ENCODE peak calls at places on chromosome 9, in four cellular contexts. U is suprapubic skin, J is breast epithelium, D is testis. I is an unnamed sample.

GRCh38 chr9:4781408-4781807 is 11.3 kb upstream of the RCL1 start:
- DNase-seq in U (no peak), J (no peak), D (no peak), I (no peak)

GRCh38 chr9:87834357-87834756 is 48.3 kb upstream of the SPATA31E1 start:
- DNase-seq in U (no peak), J (no peak), D (no peak), I (no peak)

GRCh38 chr9:93306579-93307091 is 122.7 kb downstream of the WNK2 start:
- DNase-seq in U (peak; percentile 29), J (peak; percentile 12), D (no peak), I (no peak)

GRCh38 chr9:93826209-93826608 is 128.9 kb downstream of the BARX1 start:
- DNase-seq in U (peak; percentile 46), J (no peak), D (peak; percentile 62), I (no peak)

GRCh38 chr9:117035546-117035945 is 348.4 kb downstream of the TRIM32 start:
- DNase-seq in U (no peak), J (no peak), D (no peak), I (no peak)

GRCh38 chr9:5853005-5853404 is 20.1 kb upstream of the ERMP1 start:
- DNase-seq in U (no peak), J (no peak), D (no peak), I (no peak)

GRCh38 chr9:69549310-69550202 is 122.6 kb downstream of the APBA1 start:
- DNase-seq in U (no peak), J (no peak), D (peak; percentile 44), I (peak; percentile 45)

GRCh38 chr9:96025995-96026572 is 150.6 kb downstream of the ERCC6L2 start:
- DNase-seq in U (no peak), J (no peak), D (peak; percentile 53), I (no peak)

GRCh38 chr9:108784128-108784490 is 71.7 kb downstream of the ACTL7B start:
- DNase-seq in U (no peak), J (no peak), D (no peak), I (no peak)

GRCh38 chr9:77876091-77876490 is 155.5 kb downstream of the GNAQ start:
- DNase-seq in U (no peak), J (no peak), D (peak; percentile 23), I (peak; percentile 32)

GRCh38 chr9:37986771-37987258 is 82.2 kb downstream of the SHB start:
- DNase-seq in U (no peak), J (no peak), D (no peak), I (no peak)

GRCh38 chr9:87497604-87498045 is at the start of gene DAPK1:
- DNase-seq in U (no peak), J (no peak), D (peak; percentile 79), I (no peak)

GRCh38 chr9:109418827-109419226 is 79.3 kb downstream of the PTPN3 start:
- DNase-seq in U (no peak), J (no peak), D (no peak), I (no peak)

GRCh38 chr9:89021154-89021803 is 30.0 kb downstream of the S1PR3 start:
- DNase-seq in U (peak; percentile 75), J (peak; percentile 70), D (peak; percentile 69), I (peak; percentile 84)

GRCh38 chr9:86022687-86023266 is 76.6 kb downstream of the GOLM1 start:
- DNase-seq in U (no peak), J (no peak), D (no peak), I (no peak)

GRCh38 chr9:99368341-99369326 is 146.6 kb downstream of the SEC61B start:
- DNase-seq in U (no peak), J (no peak), D (peak; percentile 57), I (no peak)

GRCh38 chr9:18745710-18746109 is 271.8 kb downstream of the ADAMTSL1 start:
- DNase-seq in U (no peak), J (no peak), D (no peak), I (no peak)

GRCh38 chr9:6845128-6845826 is 87.5 kb downstream of the KDM4C start:
- DNase-seq in U (no peak), J (no peak), D (no peak), I (no peak)

GRCh38 chr9:103319979-103320378 is 324.8 kb downstream of the CYLC2 start:
- DNase-seq in U (no peak), J (no peak), D (no peak), I (no peak)

GRCh38 chr9:92463989-92464388 is 18.3 kb downstream of the ASPN start:
- DNase-seq in U (no peak), J (no peak), D (no peak), I (peak; percentile 19)

GRCh38 chr9:99231708-99232107 is 9.6 kb downstream of the SEC61B start:
- DNase-seq in U (no peak), J (no peak), D (no peak), I (no peak)

GRCh38 chr9:3525088-3525835 is 539 bp downstream of the RFX3 start:
- DNase-seq in U (no peak), J (no peak), D (no peak), I (no peak)

GRCh38 chr9:117574099-117574498 is 130.1 kb upstream of the TLR4 start:
- DNase-seq in U (no peak), J (no peak), D (no peak), I (no peak)

GRCh38 chr9:90020277-90020871 is 415.6 kb downstream of the GADD45G start:
- DNase-seq in U (no peak), J (no peak), D (no peak), I (no peak)

GRCh38 chr9:105244274-105244995 is at the start of gene SLC44A1:
- DNase-seq in U (peak; percentile 98), J (peak; percentile 96), D (peak; percentile 97), I (peak; percentile 93)

GRCh38 chr9:125747053-125747764 is at the start of gene PBX3:
- DNase-seq in U (peak; percentile 74), J (peak; percentile 32), D (peak; percentile 58), I (peak; percentile 56)

GRCh38 chr9:125748511-125749099 is 1.4 kb downstream of the PBX3 start:
- DNase-seq in U (no peak), J (no peak), D (peak; percentile 36), I (peak; percentile 49)

GRCh38 chr9:125746774-125747052 is 460 bp upstream of the PBX3 start:
- DNase-seq in U (no peak), J (no peak), D (no peak), I (no peak)

GRCh38 chr9:125749287-125749935 is 2.2 kb downstream of the PBX3 start:
- DNase-seq in U (no peak), J (no peak), D (no peak), I (no peak)

DNA sequence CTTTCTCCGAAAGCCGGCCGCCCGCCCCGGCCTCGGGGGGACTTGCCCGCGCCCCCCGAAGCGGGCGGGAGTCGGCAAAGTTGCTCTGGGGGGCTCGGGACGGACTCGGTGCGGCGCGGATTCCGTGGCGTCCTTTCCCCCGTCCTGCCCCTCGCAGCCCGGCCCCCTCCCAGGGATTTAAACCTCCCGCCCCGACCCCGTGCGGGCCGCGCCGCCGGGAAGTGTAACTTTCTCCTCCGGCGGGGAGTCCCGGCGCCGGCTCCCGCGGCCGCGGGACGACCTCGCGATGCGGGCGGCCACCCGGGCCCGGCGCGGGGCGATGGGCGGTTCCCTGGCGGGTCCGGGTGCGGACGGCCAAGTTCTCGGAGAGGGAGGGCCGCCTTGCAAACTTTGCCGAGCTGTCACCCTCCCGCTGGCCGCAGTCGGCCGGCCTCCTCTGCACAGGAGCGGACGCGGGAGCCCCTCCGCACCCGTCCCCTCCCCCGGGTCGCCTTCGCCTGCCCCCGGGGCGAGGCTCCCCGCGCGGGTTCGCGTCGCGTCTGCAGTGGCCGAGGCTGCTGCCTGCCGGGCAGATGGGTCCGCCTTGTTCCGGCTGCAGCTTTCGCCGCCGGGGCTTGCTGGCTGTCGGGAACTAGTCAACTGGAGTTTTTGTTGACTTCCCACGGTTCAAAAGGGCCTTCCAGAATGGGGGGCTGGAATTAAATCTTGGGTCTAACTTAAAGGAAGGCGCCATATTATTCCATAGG is 765 bp downstream of the PBX3 start:
- DNase-seq in U (peak; percentile 67), J (no peak), D (peak; percentile 42), I (peak; percentile 32)
- TF ChIP-seq POLR2A in U (no peak), J (no peak), D (no peak), I (peak; percentile 41)

GRCh38 chr9:20640331-20641187 is 18.3 kb upstream of the MLLT3 start:
- DNase-seq in U (no peak), J (peak; percentile 60), D (peak; percentile 30), I (no peak)
- TF ChIP-seq POLR2A in U (no peak), J (no peak), D (no peak), I (no peak)

DNA sequence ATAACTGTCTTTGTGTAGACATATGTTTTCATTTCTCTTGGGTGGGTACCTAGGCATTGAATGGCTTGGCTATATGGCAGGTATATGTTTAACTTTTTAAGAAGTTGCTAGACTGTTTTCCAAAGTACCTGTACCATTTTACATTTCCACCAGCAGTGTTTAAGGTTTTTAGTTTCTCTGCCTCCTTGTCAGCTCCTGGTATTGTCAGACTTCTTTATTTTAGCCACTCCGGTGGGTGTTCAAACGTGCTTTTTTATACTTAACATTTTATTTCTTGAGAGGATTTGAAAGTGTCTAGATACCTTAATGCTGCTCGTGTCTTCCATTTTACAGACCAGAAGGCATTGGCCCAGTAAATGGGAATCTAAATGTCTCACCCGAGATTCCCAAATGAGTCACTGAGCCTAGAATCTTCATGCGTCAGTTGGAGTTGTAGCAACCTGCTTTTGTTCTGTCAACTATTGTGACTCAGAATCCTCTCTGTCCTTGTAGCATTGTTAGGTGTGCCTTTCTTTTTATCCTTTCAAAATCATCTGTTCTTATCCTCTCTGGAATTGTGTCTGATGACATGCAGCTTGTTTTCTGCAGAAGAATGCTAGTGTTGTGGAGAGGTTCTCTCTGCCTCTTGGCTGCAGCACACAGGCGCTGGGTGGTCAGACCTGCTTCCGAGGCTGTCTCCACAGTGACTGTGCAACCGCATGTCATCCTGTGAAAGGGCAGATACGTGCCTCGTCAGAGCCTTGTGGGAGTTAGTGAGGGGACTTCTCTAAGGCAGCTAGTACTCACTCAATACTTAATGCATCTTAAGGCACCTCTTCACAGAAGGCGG is 291.8 kb downstream of the AOPEP start:
- DNase-seq in U (no peak), J (peak; percentile 45), D (no peak), I (peak; percentile 90)
- TF ChIP-seq POLR2A in U (no peak), J (no peak), D (no peak), I (no peak)

GRCh38 chr9:136664799-136665082 is 2.0 kb downstream of the EGFL7 start:
- DNase-seq in U (no peak), J (no peak), D (no peak), I (no peak)
- TF ChIP-seq POLR2A in U (no peak), J (no peak), D (no peak), I (no peak)

DNA sequence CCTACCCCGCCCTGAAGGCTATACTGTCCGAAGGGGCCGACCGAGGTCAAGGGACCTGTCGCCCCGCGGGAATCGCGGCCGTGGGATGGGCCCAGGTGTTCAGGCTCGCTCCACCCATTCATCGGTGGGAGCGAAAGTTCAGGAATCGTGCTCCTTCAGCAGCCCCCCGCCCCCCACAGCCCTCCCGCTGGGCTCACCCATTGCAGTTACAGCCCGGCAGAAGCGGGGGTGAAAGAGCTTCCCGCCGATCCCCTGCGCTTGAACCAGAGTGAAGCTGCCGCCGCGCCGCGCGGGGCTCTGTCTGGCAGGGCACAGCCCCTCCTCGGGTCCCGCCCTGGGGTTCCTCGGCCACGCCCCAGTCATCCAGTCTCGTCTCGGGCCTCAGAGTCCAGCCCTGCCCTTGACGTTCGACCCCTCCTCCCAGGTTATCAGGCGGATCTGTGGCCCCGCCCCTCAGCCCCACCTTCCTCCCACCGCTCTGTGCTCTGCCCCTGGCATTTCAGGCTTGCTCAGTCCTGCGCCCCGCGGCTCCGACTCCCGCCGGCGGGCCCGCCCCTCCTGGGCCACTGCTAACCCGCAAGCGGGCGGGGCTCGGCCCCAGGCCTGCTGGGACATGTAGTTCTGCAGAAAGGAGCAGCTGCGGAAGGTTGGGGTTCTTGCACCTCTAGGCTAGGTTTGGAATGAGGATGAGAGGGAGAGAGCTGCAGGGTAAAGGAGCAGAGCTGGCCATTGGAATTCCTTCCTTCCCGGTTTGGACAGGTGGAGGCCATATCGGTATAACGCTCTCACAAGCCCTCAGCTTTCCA is at the start of gene MYORG:
- DNase-seq in U (peak; percentile 94), J (peak; percentile 91), D (peak; percentile 91), I (peak; percentile 95)
- TF ChIP-seq POLR2A in U (peak; percentile 40), J (no peak), D (no peak), I (peak; percentile 34)

I was measured in H54.